ENCODE peak calls at places on chromosomes 6 and 20, in eight cellular contexts. One of them, this sample, is unnamed.

GRCh38 chr6:35363293-35363750 is 21.0 kb downstream of the PPARD start:
- DNase-seq in WERI-Rb-1: no peak
- DNase-seq in fibroblast of the aortic adventitia: no peak
- DNase-seq in kidney: no peak
- DNase-seq in GM23338: peak
- DNase-seq in adrenal gland: peak
- DNase-seq in upper lobe of right lung: peak
- DNase-seq in Panc1: no peak
- DNase-seq in this sample: peak

GRCh38 chr6:33417127-33417902 is 592 bp downstream of the CUTA start:
- DNase-seq in WERI-Rb-1: peak
- DNase-seq in fibroblast of the aortic adventitia: peak
- DNase-seq in kidney: peak
- DNase-seq in GM23338: peak
- DNase-seq in adrenal gland: peak
- DNase-seq in upper lobe of right lung: no peak
- DNase-seq in Panc1: no peak
- DNase-seq in this sample: peak

GRCh38 chr6:16524380-16524707 is 236.9 kb downstream of the ATXN1 start:
- DNase-seq in WERI-Rb-1: no peak
- DNase-seq in fibroblast of the aortic adventitia: peak
- DNase-seq in kidney: no peak
- DNase-seq in GM23338: no peak
- DNase-seq in adrenal gland: no peak
- DNase-seq in upper lobe of right lung: no peak
- DNase-seq in Panc1: no peak
- DNase-seq in this sample: peak

GRCh38 chr6:34099878-34100277 is 46.0 kb downstream of the GRM4 start:
- DNase-seq in WERI-Rb-1: peak
- DNase-seq in fibroblast of the aortic adventitia: no peak
- DNase-seq in kidney: no peak
- DNase-seq in GM23338: no peak
- DNase-seq in adrenal gland: no peak
- DNase-seq in upper lobe of right lung: no peak
- DNase-seq in Panc1: no peak
- DNase-seq in this sample: no peak

GRCh38 chr6:30879684-30880427 is 4.5 kb upstream of the DDR1 start:
- DNase-seq in WERI-Rb-1: no peak
- DNase-seq in fibroblast of the aortic adventitia: no peak
- DNase-seq in kidney: no peak
- DNase-seq in GM23338: no peak
- DNase-seq in adrenal gland: no peak
- DNase-seq in upper lobe of right lung: no peak
- DNase-seq in Panc1: no peak
- DNase-seq in this sample: no peak

GRCh38 chr6:34200340-34200971 is 36.2 kb upstream of the HMGA1 start:
- DNase-seq in WERI-Rb-1: no peak
- DNase-seq in fibroblast of the aortic adventitia: peak
- DNase-seq in kidney: no peak
- DNase-seq in GM23338: peak
- DNase-seq in adrenal gland: no peak
- DNase-seq in upper lobe of right lung: no peak
- DNase-seq in Panc1: no peak
- DNase-seq in this sample: no peak

GRCh38 chr6:169230923-169231789 is 22.5 kb downstream of the THBS2 start:
- DNase-seq in WERI-Rb-1: no peak
- DNase-seq in fibroblast of the aortic adventitia: no peak
- DNase-seq in kidney: no peak
- DNase-seq in GM23338: no peak
- DNase-seq in adrenal gland: peak
- DNase-seq in upper lobe of right lung: no peak
- DNase-seq in Panc1: no peak
- DNase-seq in this sample: no peak

GRCh38 chr6:103284835-103285234 is 1574.9 kb downstream of the HACE1 start:
- DNase-seq in WERI-Rb-1: no peak
- DNase-seq in fibroblast of the aortic adventitia: no peak
- DNase-seq in kidney: no peak
- DNase-seq in GM23338: no peak
- DNase-seq in adrenal gland: no peak
- DNase-seq in upper lobe of right lung: no peak
- DNase-seq in Panc1: no peak
- DNase-seq in this sample: no peak

GRCh38 chr6:921400-921799 is 228.5 kb upstream of the EXOC2 start:
- DNase-seq in WERI-Rb-1: no peak
- DNase-seq in fibroblast of the aortic adventitia: no peak
- DNase-seq in kidney: no peak
- DNase-seq in GM23338: no peak
- DNase-seq in adrenal gland: no peak
- DNase-seq in upper lobe of right lung: no peak
- DNase-seq in Panc1: no peak
- DNase-seq in this sample: no peak

GRCh38 chr6:148524509-148524908 is 181.9 kb downstream of the SASH1 start:
- DNase-seq in WERI-Rb-1: no peak
- DNase-seq in fibroblast of the aortic adventitia: peak
- DNase-seq in kidney: no peak
- DNase-seq in GM23338: no peak
- DNase-seq in adrenal gland: no peak
- DNase-seq in upper lobe of right lung: no peak
- DNase-seq in Panc1: no peak
- DNase-seq in this sample: peak

GRCh38 chr6:153208706-153209105 is 77.6 kb upstream of the RGS17 start:
- DNase-seq in WERI-Rb-1: peak
- DNase-seq in fibroblast of the aortic adventitia: no peak
- DNase-seq in kidney: no peak
- DNase-seq in GM23338: peak
- DNase-seq in adrenal gland: no peak
- DNase-seq in upper lobe of right lung: no peak
- DNase-seq in Panc1: no peak
- DNase-seq in this sample: no peak

GRCh38 chr6:142242269-142242668 is 59.5 kb upstream of the ADGRG6 start:
- DNase-seq in WERI-Rb-1: no peak
- DNase-seq in fibroblast of the aortic adventitia: peak
- DNase-seq in kidney: no peak
- DNase-seq in GM23338: peak
- DNase-seq in adrenal gland: no peak
- DNase-seq in upper lobe of right lung: no peak
- DNase-seq in Panc1: no peak
- DNase-seq in this sample: peak

GRCh38 chr20:34475979-34476736 is 40.1 kb upstream of the DYNLRB1 start:
- DNase-seq in WERI-Rb-1: no peak
- DNase-seq in fibroblast of the aortic adventitia: peak
- DNase-seq in kidney: peak
- DNase-seq in GM23338: peak
- DNase-seq in adrenal gland: peak
- DNase-seq in upper lobe of right lung: peak
- DNase-seq in Panc1: no peak
- DNase-seq in this sample: peak

GRCh38 chr20:53654932-53655674 is 61.5 kb upstream of the ZNF217 start:
- DNase-seq in WERI-Rb-1: no peak
- DNase-seq in fibroblast of the aortic adventitia: no peak
- DNase-seq in kidney: no peak
- DNase-seq in GM23338: no peak
- DNase-seq in adrenal gland: peak
- DNase-seq in upper lobe of right lung: no peak
- DNase-seq in Panc1: no peak
- DNase-seq in this sample: no peak
- H3K4me3 ChIP-seq in WERI-Rb-1: no peak
- H3K4me3 ChIP-seq in fibroblast of the aortic adventitia: no peak
- H3K4me3 ChIP-seq in kidney: no peak
- H3K4me3 ChIP-seq in GM23338: no peak
- H3K4me3 ChIP-seq in adrenal gland: no peak
- H3K4me3 ChIP-seq in upper lobe of right lung: peak
- H3K4me3 ChIP-seq in Panc1: peak
- H3K4me3 ChIP-seq in this sample: no peak

GRCh38 chr6:114327074-114327473 is 15.7 kb downstream of the HS3ST5 start:
- DNase-seq in WERI-Rb-1: no peak
- DNase-seq in fibroblast of the aortic adventitia: no peak
- DNase-seq in kidney: no peak
- DNase-seq in GM23338: no peak
- DNase-seq in adrenal gland: no peak
- DNase-seq in upper lobe of right lung: no peak
- DNase-seq in Panc1: no peak
- DNase-seq in this sample: no peak
- TF ChIP-seq CTCF in WERI-Rb-1: no peak
- TF ChIP-seq CTCF in fibroblast of the aortic adventitia: no peak
- TF ChIP-seq CTCF in kidney: no peak
- TF ChIP-seq CTCF in GM23338: peak
- TF ChIP-seq CTCF in adrenal gland: no peak
- TF ChIP-seq CTCF in upper lobe of right lung: no peak
- TF ChIP-seq CTCF in Panc1: no peak
- TF ChIP-seq CTCF in this sample: no peak

GRCh38 chr6:107536183-107536582 is 46.3 kb downstream of the SOBP start:
- DNase-seq in WERI-Rb-1: no peak
- DNase-seq in fibroblast of the aortic adventitia: no peak
- DNase-seq in kidney: no peak
- DNase-seq in GM23338: no peak
- DNase-seq in adrenal gland: no peak
- DNase-seq in upper lobe of right lung: no peak
- DNase-seq in Panc1: no peak
- DNase-seq in this sample: no peak

GRCh38 chr6:107533415-107534059 is 43.6 kb downstream of the SOBP start:
- DNase-seq in WERI-Rb-1: no peak
- DNase-seq in fibroblast of the aortic adventitia: no peak
- DNase-seq in kidney: no peak
- DNase-seq in GM23338: peak
- DNase-seq in adrenal gland: no peak
- DNase-seq in upper lobe of right lung: no peak
- DNase-seq in Panc1: no peak
- DNase-seq in this sample: no peak

GRCh38 chr6:107537559-107537958 is 47.6 kb downstream of the SOBP start:
- DNase-seq in WERI-Rb-1: no peak
- DNase-seq in fibroblast of the aortic adventitia: no peak
- DNase-seq in kidney: no peak
- DNase-seq in GM23338: no peak
- DNase-seq in adrenal gland: no peak
- DNase-seq in upper lobe of right lung: no peak
- DNase-seq in Panc1: no peak
- DNase-seq in this sample: no peak

GRCh38 chr6:107534762-107535161 is 44.8 kb downstream of the SOBP start:
- DNase-seq in WERI-Rb-1: no peak
- DNase-seq in fibroblast of the aortic adventitia: no peak
- DNase-seq in kidney: no peak
- DNase-seq in GM23338: peak
- DNase-seq in adrenal gland: no peak
- DNase-seq in upper lobe of right lung: no peak
- DNase-seq in Panc1: no peak
- DNase-seq in this sample: no peak

GRCh38 chr6:107535626-107536025 is 45.7 kb downstream of the SOBP start:
- DNase-seq in WERI-Rb-1: no peak
- DNase-seq in fibroblast of the aortic adventitia: no peak
- DNase-seq in kidney: no peak
- DNase-seq in GM23338: no peak
- DNase-seq in adrenal gland: no peak
- DNase-seq in upper lobe of right lung: no peak
- DNase-seq in Panc1: no peak
- DNase-seq in this sample: no peak
- H3K4me3 ChIP-seq in WERI-Rb-1: no peak
- H3K4me3 ChIP-seq in fibroblast of the aortic adventitia: no peak
- H3K4me3 ChIP-seq in kidney: no peak
- H3K4me3 ChIP-seq in GM23338: no peak
- H3K4me3 ChIP-seq in adrenal gland: no peak
- H3K4me3 ChIP-seq in upper lobe of right lung: no peak
- H3K4me3 ChIP-seq in Panc1: no peak
- H3K4me3 ChIP-seq in this sample: no peak

GRCh38 chr6:105691064-105691463 is 288.2 kb upstream of the PREP start:
- DNase-seq in WERI-Rb-1: no peak
- DNase-seq in fibroblast of the aortic adventitia: no peak
- DNase-seq in kidney: no peak
- DNase-seq in GM23338: no peak
- DNase-seq in adrenal gland: no peak
- DNase-seq in upper lobe of right lung: no peak
- DNase-seq in Panc1: no peak
- DNase-seq in this sample: no peak
- TF ChIP-seq CTCF in WERI-Rb-1: no peak
- TF ChIP-seq CTCF in fibroblast of the aortic adventitia: no peak
- TF ChIP-seq CTCF in kidney: no peak
- TF ChIP-seq CTCF in GM23338: no peak
- TF ChIP-seq CTCF in adrenal gland: no peak
- TF ChIP-seq CTCF in upper lobe of right lung: no peak
- TF ChIP-seq CTCF in Panc1: no peak
- TF ChIP-seq CTCF in this sample: no peak

This sample was measured in fibroblast of pulmonary artery.